ENCODE peak calls at places on chromosomes 11 and 22, in nine cellular contexts. T is cardiac muscle cell; N is right lobe of liver; D is foreskin fibroblast; P is body of pancreas; Y is midbrain; J is adipocyte; Z is NCI-H2171 treated with DMSO at 0.1 percent for 48 hours; A is activated effector memory CD4-positive, alpha-beta T cell treated with Interleukin-2 at 50 U/mL for 16 hours. W is an unnamed sample.

GRCh38 chr22:50146440-50147228 is 23.9 kb upstream of the PANX2 start:
- DNase-seq in N (peak), Z (no peak), P (peak), J (peak), Y (peak), D (peak), T (peak), A (no peak), W (peak)

GRCh38 chr11:64770120-64770519 is 8.2 kb downstream of the SF1 start:
- DNase-seq in N (peak), A (no peak), T (no peak), Z (no peak), Y (no peak), P (no peak), D (no peak), J (no peak), W (no peak)

GRCh38 chr22:47069270-47069669 is 306.8 kb downstream of the TBC1D22A start:
- DNase-seq in P (peak), Y (no peak), D (no peak), Z (no peak), A (no peak), J (no peak), N (no peak), T (no peak), W (no peak)

GRCh38 chr11:64834723-64835615 is 9.5 kb downstream of the CDC42BPG start:
- DNase-seq in Y (no peak), A (no peak), P (peak), J (no peak), Z (no peak), D (no peak), N (no peak), T (peak), W (peak)

GRCh38 chr11:47184711-47185304 is 1.4 kb downstream of the PACSIN3 start:
- DNase-seq in Z (no peak), P (peak), Y (peak), A (no peak), D (peak), T (peak), N (peak), J (peak), W (no peak)

GRCh38 chr11:108906329-108906728 is 241.5 kb downstream of the DDX10 start:
- DNase-seq in Z (no peak), Y (no peak), T (peak), J (peak), N (no peak), A (no peak), P (no peak), D (peak), W (no peak)

GRCh38 chr11:77396305-77396704 is 77.6 kb downstream of the PAK1 start:
- DNase-seq in Z (no peak), J (no peak), A (no peak), D (no peak), T (no peak), P (no peak), Y (no peak), N (no peak), W (no peak)

GRCh38 chr11:30133308-30133707 is 97.5 kb upstream of the FSHB start:
- DNase-seq in T (no peak), Y (no peak), D (no peak), N (no peak), Z (no peak), A (no peak), P (no peak), J (no peak), W (no peak)

GRCh38 chr11:19742595-19743292 is 30.1 kb downstream of the NAV2 start:
- DNase-seq in J (peak), N (peak), Y (peak), D (peak), Z (peak), P (peak), T (peak), A (peak), W (peak)